ENCODE peak calls at places on chromosomes 6 and 20, in four cellular contexts. X, Q, P and O are unnamed samples.

GRCh38 chr20:46523696-46524328 is 10.5 kb upstream of the ZNF334 start:
- DNase-seq in X (peak; percentile 62), Q (no peak), P (peak; percentile 28), O (no peak)

GRCh38 chr20:34458631-34459030 is 57.6 kb upstream of the DYNLRB1 start:
- DNase-seq in X (no peak), Q (no peak), P (no peak), O (no peak)

GRCh38 chr20:50192364-50193168 is 1.9 kb downstream of the CEBPB start:
- DNase-seq in X (peak; percentile 78), Q (peak; percentile 88), P (no peak), O (no peak)

GRCh38 chr6:130674604-130675003 is 152.6 kb upstream of the SMLR1 start:
- DNase-seq in X (no peak), Q (no peak), P (no peak), O (no peak)

GRCh38 chr20:50957276-50957675 is 1.1 kb downstream of the DPM1 start:
- DNase-seq in X (no peak), Q (no peak), P (no peak), O (no peak)

GRCh38 chr6:147479857-147480256 is 28.6 kb upstream of the SAMD5 start:
- DNase-seq in X (no peak), Q (no peak), P (no peak), O (no peak)

GRCh38 chr6:142207265-142207877 is 60.3 kb downstream of the VTA1 start:
- DNase-seq in X (peak; percentile 78), Q (no peak), P (peak; percentile 25), O (peak; percentile 25)

GRCh38 chr6:16511048-16511660 is 250.1 kb downstream of the ATXN1 start:
- DNase-seq in X (peak; percentile 57), Q (no peak), P (no peak), O (peak; percentile 22)

GRCh38 chr6:7145269-7146078 is 37.7 kb downstream of the RREB1 start:
- DNase-seq in X (no peak), Q (no peak), P (no peak), O (no peak)

GRCh38 chr20:44142416-44142815 is 44.6 kb downstream of the JPH2 start:
- DNase-seq in X (no peak), Q (peak; percentile 68), P (no peak), O (no peak)

GRCh38 chr6:152471459-152472070 is 165.6 kb downstream of the SYNE1 start:
- DNase-seq in X (no peak), Q (no peak), P (no peak), O (no peak)

GRCh38 chr6:38045701-38046305 is 226.3 kb downstream of the ZFAND3 start:
- DNase-seq in X (no peak), Q (no peak), P (no peak), O (no peak)

GRCh38 chr6:387293-387694 is 4.3 kb upstream of the IRF4 start:
- DNase-seq in X (no peak), Q (no peak), P (no peak), O (no peak)

GRCh38 chr6:11815231-11815630 is 36.6 kb upstream of the ADTRP start:
- DNase-seq in X (no peak), Q (no peak), P (no peak), O (no peak)

GRCh38 chr6:147774856-147775255 is 266.4 kb downstream of the SAMD5 start:
- DNase-seq in X (peak; percentile 48), Q (no peak), P (peak; percentile 3), O (no peak)

GRCh38 chr20:33925867-33926266 is 67.8 kb upstream of the RALY start:
- DNase-seq in X (no peak), Q (no peak), P (no peak), O (no peak)

GRCh38 chr6:130394238-130394637 is 28.4 kb downstream of the TMEM200A start:
- DNase-seq in X (no peak), Q (no peak), P (no peak), O (no peak)

GRCh38 chr20:50594591-50595432 is 84.6 kb downstream of the PTPN1 start:
- DNase-seq in X (no peak), Q (no peak), P (no peak), O (no peak)

GRCh38 chr6:110875548-110876169 is 1.1 kb downstream of the AMD1 start:
- DNase-seq in X (peak; percentile 75), Q (peak; percentile 50), P (no peak), O (peak; percentile 69)

GRCh38 chr6:32843321-32843978 is 397 bp downstream of the PSMB8 start:
- DNase-seq in X (no peak), Q (no peak), P (no peak), O (no peak)

GRCh38 chr20:4613184-4613583 is 108.5 kb upstream of the PRND start:
- DNase-seq in X (no peak), Q (no peak), P (no peak), O (no peak)

GRCh38 chr20:61819921-61820825 is 245.5 kb downstream of the TAF4 start:
- DNase-seq in X (no peak), Q (no peak), P (no peak), O (no peak)

GRCh38 chr6:137044366-137045220 is at the start of gene IL20RA:
- DNase-seq in X (peak; percentile 57), Q (peak; percentile 43), P (no peak), O (peak; percentile 28)

GRCh38 chr20:8515810-8516435 is 383.9 kb downstream of the PLCB1 start:
- DNase-seq in X (no peak), Q (no peak), P (no peak), O (no peak)

GRCh38 chr20:23084845-23085355 is 1.2 kb downstream of the CD93 start:
- DNase-seq in X (no peak), Q (no peak), P (no peak), O (no peak)

GRCh38 chr6:53492860-53493634 is 51.9 kb downstream of the GCLC start:
- DNase-seq in X (peak; percentile 51), Q (no peak), P (no peak), O (peak; percentile 78)

GRCh38 chr6:126721581-126722145 is 381.7 kb downstream of the CENPW start:
- DNase-seq in X (no peak), Q (no peak), P (no peak), O (no peak)

GRCh38 chr6:56739836-56740815 is 97.4 kb upstream of the DST start:
- DNase-seq in X (no peak), Q (no peak), P (no peak), O (no peak)

GRCh38 chr6:1572892-1573291 is 36.8 kb upstream of the FOXC1 start:
- DNase-seq in X (no peak), Q (no peak), P (no peak), O (no peak)

GRCh38 chr6:107641500-107641931 is 151.6 kb downstream of the SOBP start:
- DNase-seq in X (no peak), Q (no peak), P (no peak), O (no peak)

DNA sequence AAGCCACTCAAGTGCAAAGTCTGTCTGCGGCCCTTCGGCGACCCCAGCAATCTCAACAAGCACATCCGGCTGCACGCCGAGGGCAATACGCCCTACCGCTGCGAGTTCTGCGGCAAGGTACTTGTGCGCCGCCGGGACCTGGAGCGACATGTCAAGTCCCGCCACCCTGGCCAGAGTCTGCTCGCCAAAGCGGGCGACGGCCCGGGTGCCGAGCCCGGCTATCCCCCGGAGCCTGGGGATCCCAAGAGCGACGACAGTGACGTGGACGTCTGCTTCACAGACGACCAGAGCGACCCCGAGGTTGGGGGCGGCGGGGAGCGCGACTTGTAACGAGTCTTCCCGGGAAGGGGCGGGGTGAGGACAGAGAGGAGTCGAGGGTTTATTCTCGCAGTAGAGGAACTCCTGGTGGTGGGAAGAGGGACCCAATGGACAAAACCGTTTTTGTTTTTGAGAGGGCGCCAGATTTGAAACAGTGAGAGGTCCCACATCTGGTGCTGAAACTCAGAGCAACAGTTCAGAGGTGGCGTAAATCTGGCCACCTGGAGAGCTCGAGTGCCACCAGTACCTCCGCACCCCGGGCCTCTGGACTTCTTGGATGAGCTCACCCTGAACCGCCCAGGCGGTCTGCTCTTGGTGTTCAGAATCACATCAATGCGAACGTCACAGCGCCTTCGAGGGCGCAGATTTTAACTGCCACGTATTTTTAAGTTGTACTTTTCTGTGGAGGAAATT is 8.0 kb downstream of the PRDM13 start:
- DNase-seq in X (peak; percentile 76), Q (no peak), P (no peak), O (no peak)
- H3K4me3 ChIP-seq in X (peak overlapping the region; percentile 42), Q (peak overlapping the region; percentile 42), P (peak overlapping the region; percentile 53), O (no peak overlapping the region)

GRCh38 chr6:158038291-158039177 is 56.9 kb downstream of the SYNJ2 start:
- DNase-seq in X (no peak), Q (no peak), P (no peak), O (no peak)
- H3K4me1 ChIP-seq in X (peaks cover 6% of the 10 kb centered on the region), Q (peaks cover 22% of the 10 kb centered on the region), P (peaks cover 21% of the 10 kb centered on the region), O (no peaks in the 10 kb centered on the region)

DNA sequence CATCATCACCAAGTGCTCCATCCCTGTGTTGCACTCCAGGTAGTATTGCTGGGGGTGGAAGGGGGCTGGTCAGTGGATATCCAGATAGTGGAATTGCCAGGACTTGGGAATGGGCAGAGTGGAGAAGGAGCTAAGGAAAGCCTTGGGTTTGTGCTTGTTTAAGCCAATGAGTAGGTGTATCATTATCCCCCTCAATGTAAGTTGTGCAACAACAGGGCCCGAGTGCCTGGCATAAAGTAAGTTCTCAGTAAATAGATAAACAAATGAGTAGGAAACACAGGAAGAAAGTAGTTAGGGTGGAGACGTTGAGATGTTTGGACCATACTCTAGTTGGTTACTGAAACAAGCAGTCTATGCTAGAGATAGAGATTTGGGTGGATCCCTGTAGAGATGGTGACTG is 9.8 kb downstream of the CCND3 start:
- DNase-seq in X (no peak), Q (no peak), P (no peak), O (no peak)
- H3K36me3 ChIP-seq in X (no peaks in the 10 kb centered on the region), Q (no peaks in the 10 kb centered on the region), P (peaks cover 95% of the 10 kb centered on the region), O (peaks cover 100% of the 10 kb centered on the region)

GRCh38 chr6:83868639-83869038 is 9.2 kb downstream of the CYB5R4 start:
- DNase-seq in X (no peak), Q (no peak), P (no peak), O (no peak)

GRCh38 chr6:83870649-83871048 is 11.2 kb downstream of the CYB5R4 start:
- DNase-seq in X (no peak), Q (no peak), P (no peak), O (no peak)

GRCh38 chr6:83862776-83863471 is 3.4 kb downstream of the CYB5R4 start:
- DNase-seq in X (no peak), Q (no peak), P (no peak), O (no peak)

GRCh38 chr6:83867527-83868161 is 8.2 kb downstream of the CYB5R4 start:
- DNase-seq in X (peak; percentile 41), Q (no peak), P (no peak), O (no peak)

GRCh38 chr6:83867043-83867442 is 7.6 kb downstream of the CYB5R4 start:
- DNase-seq in X (no peak), Q (no peak), P (no peak), O (no peak)
- H3K4me3 ChIP-seq in X (no peak overlapping the region), Q (no peak overlapping the region), P (no peak overlapping the region), O (no peak overlapping the region)

DNA sequence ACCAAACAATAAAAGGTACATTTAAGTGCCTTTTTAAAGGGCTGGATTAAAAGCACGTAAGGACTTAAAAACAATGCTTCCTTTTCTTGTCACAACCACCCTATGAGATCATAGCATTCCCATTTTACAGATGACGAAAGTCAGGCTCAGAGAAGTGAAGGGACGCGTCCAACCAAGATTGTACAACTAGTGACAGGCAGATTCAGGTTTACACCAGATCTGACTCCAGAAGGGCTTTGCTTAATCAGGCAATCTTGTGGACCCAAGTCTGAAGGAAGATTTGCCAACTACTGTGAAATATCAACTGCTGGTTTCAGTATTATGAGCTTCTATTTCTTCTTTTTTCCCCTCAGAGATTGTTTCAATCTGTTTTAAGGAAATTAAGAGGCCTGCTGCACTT is 876 bp downstream of the ENPP4 start:
- DNase-seq in X (no peak), Q (no peak), P (no peak), O (no peak)
- H3K4me1 ChIP-seq in X (peaks cover 26% of the 10 kb centered on the region), Q (no peaks in the 10 kb centered on the region), P (no peaks in the 10 kb centered on the region), O (peaks cover 3% of the 10 kb centered on the region)

GRCh38 chr6:95767897-95768463 is 190.6 kb downstream of the MANEA start:
- DNase-seq in X (no peak), Q (no peak), P (no peak), O (no peak)
- H3K36me3 ChIP-seq in X (no peaks in the 10 kb centered on the region), Q (no peaks in the 10 kb centered on the region), P (no peaks in the 10 kb centered on the region), O (no peaks in the 10 kb centered on the region)